ENCODE peak calls at places on chromosomes 16 and 17, in ten cellular contexts. One of them, this sample, is unnamed.

GRCh38 chr17:61635913-61636432 is 45.0 kb upstream of the NACA2 start:
- DNase-seq in DND-41: peak; percentile 66
- DNase-seq in A549: peak; percentile 66
- DNase-seq in caudate nucleus: no peak
- DNase-seq in thoracic aorta: no peak
- DNase-seq in psoas muscle: no peak
- DNase-seq in esophagus squamous epithelium: no peak
- DNase-seq in RPMI8226: peak; percentile 66
- DNase-seq in HTR-8/SVneo: peak; percentile 38
- DNase-seq in CD8-positive, alpha-beta memory T cell: peak; percentile 37
- DNase-seq in this sample: peak; percentile 76

GRCh38 chr16:17340804-17341203 is 130.0 kb downstream of the XYLT1 start:
- DNase-seq in DND-41: no peak
- DNase-seq in psoas muscle: no peak
- DNase-seq in A549: no peak
- DNase-seq in RPMI8226: no peak
- DNase-seq in thoracic aorta: no peak
- DNase-seq in esophagus squamous epithelium: no peak
- DNase-seq in caudate nucleus: no peak
- DNase-seq in HTR-8/SVneo: no peak
- DNase-seq in CD8-positive, alpha-beta memory T cell: no peak
- DNase-seq in this sample: no peak

GRCh38 chr17:47708864-47709541 is 15.0 kb downstream of the TBKBP1 start:
- DNase-seq in caudate nucleus: no peak
- DNase-seq in DND-41: no peak
- DNase-seq in A549: no peak
- DNase-seq in thoracic aorta: no peak
- DNase-seq in esophagus squamous epithelium: no peak
- DNase-seq in psoas muscle: peak; percentile 47
- DNase-seq in RPMI8226: no peak
- DNase-seq in CD8-positive, alpha-beta memory T cell: no peak
- DNase-seq in HTR-8/SVneo: no peak
- DNase-seq in this sample: no peak

GRCh38 chr17:491086-492014 is 138.7 kb upstream of the RPH3AL start:
- DNase-seq in psoas muscle: peak; percentile 73
- DNase-seq in esophagus squamous epithelium: no peak
- DNase-seq in RPMI8226: no peak
- DNase-seq in thoracic aorta: no peak
- DNase-seq in HTR-8/SVneo: peak; percentile 50
- DNase-seq in CD8-positive, alpha-beta memory T cell: peak; percentile 7
- DNase-seq in DND-41: peak; percentile 35
- DNase-seq in A549: peak; percentile 56
- DNase-seq in caudate nucleus: no peak
- DNase-seq in this sample: peak; percentile 71

GRCh38 chr17:43578699-43579569 is 32.8 kb upstream of the ETV4 start:
- DNase-seq in RPMI8226: no peak
- DNase-seq in CD8-positive, alpha-beta memory T cell: peak; percentile 3
- DNase-seq in DND-41: no peak
- DNase-seq in esophagus squamous epithelium: no peak
- DNase-seq in caudate nucleus: no peak
- DNase-seq in thoracic aorta: no peak
- DNase-seq in HTR-8/SVneo: peak; percentile 57
- DNase-seq in A549: no peak
- DNase-seq in psoas muscle: no peak
- DNase-seq in this sample: peak; percentile 91

GRCh38 chr17:50589112-50589712 is 28.7 kb downstream of the CACNA1G start:
- DNase-seq in HTR-8/SVneo: no peak
- DNase-seq in caudate nucleus: no peak
- DNase-seq in DND-41: no peak
- DNase-seq in thoracic aorta: no peak
- DNase-seq in psoas muscle: no peak
- DNase-seq in CD8-positive, alpha-beta memory T cell: no peak
- DNase-seq in RPMI8226: peak; percentile 32
- DNase-seq in esophagus squamous epithelium: no peak
- DNase-seq in A549: no peak
- DNase-seq in this sample: no peak

GRCh38 chr16:75073551-75074414 is 42.8 kb downstream of the LDHD start:
- DNase-seq in psoas muscle: no peak
- DNase-seq in DND-41: peak; percentile 42
- DNase-seq in thoracic aorta: no peak
- DNase-seq in esophagus squamous epithelium: no peak
- DNase-seq in caudate nucleus: no peak
- DNase-seq in A549: no peak
- DNase-seq in CD8-positive, alpha-beta memory T cell: no peak
- DNase-seq in RPMI8226: no peak
- DNase-seq in HTR-8/SVneo: no peak
- DNase-seq in this sample: no peak

GRCh38 chr16:23528635-23529016 is 18.3 kb upstream of the GGA2 start:
- DNase-seq in thoracic aorta: no peak
- DNase-seq in HTR-8/SVneo: no peak
- DNase-seq in esophagus squamous epithelium: no peak
- DNase-seq in caudate nucleus: no peak
- DNase-seq in RPMI8226: no peak
- DNase-seq in A549: no peak
- DNase-seq in CD8-positive, alpha-beta memory T cell: no peak
- DNase-seq in DND-41: no peak
- DNase-seq in psoas muscle: no peak
- DNase-seq in this sample: no peak

GRCh38 chr17:70521821-70522256 is 352.5 kb downstream of the KCNJ2 start:
- DNase-seq in CD8-positive, alpha-beta memory T cell: no peak
- DNase-seq in esophagus squamous epithelium: no peak
- DNase-seq in HTR-8/SVneo: no peak
- DNase-seq in DND-41: no peak
- DNase-seq in thoracic aorta: no peak
- DNase-seq in psoas muscle: peak; percentile 15
- DNase-seq in caudate nucleus: no peak
- DNase-seq in A549: no peak
- DNase-seq in RPMI8226: no peak
- DNase-seq in this sample: no peak

GRCh38 chr17:73546770-73547345 is 97.4 kb downstream of the SDK2 start:
- DNase-seq in DND-41: peak; percentile 18
- DNase-seq in CD8-positive, alpha-beta memory T cell: no peak
- DNase-seq in RPMI8226: peak; percentile 85
- DNase-seq in HTR-8/SVneo: peak; percentile 49
- DNase-seq in caudate nucleus: no peak
- DNase-seq in esophagus squamous epithelium: peak; percentile 22
- DNase-seq in thoracic aorta: no peak
- DNase-seq in A549: peak; percentile 40
- DNase-seq in psoas muscle: no peak
- DNase-seq in this sample: peak; percentile 3